ENCODE peak calls at places on chromosomes 11 and 22, in five cellular contexts. M is HL-60, Q is HCT116, P is transverse colon, G is vagina. D is an unnamed sample.
A peak's percentile ranks its signal among the peaks of the same experiment; 100 is the strongest.

GRCh38 chr11:73647459-73648100 is 1.2 kb downstream of the PLEKHB1 start:
- DNase-seq in M (peak; percentile 59), Q (peak; percentile 86), P (peak; percentile 94), G (no peak), D (peak; percentile 97)

GRCh38 chr11:114762437-114762836 is 84.1 kb downstream of the NXPE2 start:
- DNase-seq in M (peak; percentile 58), Q (no peak), P (peak; percentile 86), G (no peak), D (no peak)

GRCh38 chr11:43904737-43905515 is 24.3 kb downstream of the ALKBH3 start:
- DNase-seq in M (no peak), Q (no peak), P (no peak), G (no peak), D (no peak)

GRCh38 chr11:68164437-68164836 is 43.2 kb upstream of the CHKA start:
- DNase-seq in M (no peak), Q (no peak), P (no peak), G (no peak), D (no peak)

GRCh38 chr11:27209562-27210005 is 153.4 kb downstream of the CCDC34 start:
- DNase-seq in M (no peak), Q (peak; percentile 40), P (no peak), G (no peak), D (no peak)

GRCh38 chr11:95363710-95364109 is 132.7 kb upstream of the SESN3 start:
- DNase-seq in M (no peak), Q (no peak), P (no peak), G (no peak), D (no peak)

GRCh38 chr11:87039371-87039770 is 1.6 kb downstream of the TMEM135 start:
- DNase-seq in M (no peak), Q (no peak), P (no peak), G (no peak), D (no peak)

GRCh38 chr11:74019860-74020259 is 11.0 kb upstream of the UCP3 start:
- DNase-seq in M (no peak), Q (no peak), P (no peak), G (no peak), D (no peak)

GRCh38 chr11:40314327-40314726 is 1145.1 kb downstream of the LRRC4C start:
- DNase-seq in M (no peak), Q (no peak), P (no peak), G (no peak), D (no peak)

GRCh38 chr11:130451261-130452019 is 3.0 kb downstream of the ADAMTS15 start:
- DNase-seq in M (no peak), Q (no peak), P (no peak), G (no peak), D (no peak)
- TF ChIP-seq POLR2AphosphoS5 in M (no peak), Q (no peak), P (no peak), G (no peak), D (no peak)

GRCh38 chr11:61472282-61472681 is 36.3 kb upstream of the LRRC10B start:
- DNase-seq in M (no peak), Q (no peak), P (no peak), G (peak; percentile 91), D (peak; percentile 89)
- TF ChIP-seq POLR2AphosphoS5 in M (no peak), Q (no peak), P (no peak), G (no peak), D (no peak)

DNA sequence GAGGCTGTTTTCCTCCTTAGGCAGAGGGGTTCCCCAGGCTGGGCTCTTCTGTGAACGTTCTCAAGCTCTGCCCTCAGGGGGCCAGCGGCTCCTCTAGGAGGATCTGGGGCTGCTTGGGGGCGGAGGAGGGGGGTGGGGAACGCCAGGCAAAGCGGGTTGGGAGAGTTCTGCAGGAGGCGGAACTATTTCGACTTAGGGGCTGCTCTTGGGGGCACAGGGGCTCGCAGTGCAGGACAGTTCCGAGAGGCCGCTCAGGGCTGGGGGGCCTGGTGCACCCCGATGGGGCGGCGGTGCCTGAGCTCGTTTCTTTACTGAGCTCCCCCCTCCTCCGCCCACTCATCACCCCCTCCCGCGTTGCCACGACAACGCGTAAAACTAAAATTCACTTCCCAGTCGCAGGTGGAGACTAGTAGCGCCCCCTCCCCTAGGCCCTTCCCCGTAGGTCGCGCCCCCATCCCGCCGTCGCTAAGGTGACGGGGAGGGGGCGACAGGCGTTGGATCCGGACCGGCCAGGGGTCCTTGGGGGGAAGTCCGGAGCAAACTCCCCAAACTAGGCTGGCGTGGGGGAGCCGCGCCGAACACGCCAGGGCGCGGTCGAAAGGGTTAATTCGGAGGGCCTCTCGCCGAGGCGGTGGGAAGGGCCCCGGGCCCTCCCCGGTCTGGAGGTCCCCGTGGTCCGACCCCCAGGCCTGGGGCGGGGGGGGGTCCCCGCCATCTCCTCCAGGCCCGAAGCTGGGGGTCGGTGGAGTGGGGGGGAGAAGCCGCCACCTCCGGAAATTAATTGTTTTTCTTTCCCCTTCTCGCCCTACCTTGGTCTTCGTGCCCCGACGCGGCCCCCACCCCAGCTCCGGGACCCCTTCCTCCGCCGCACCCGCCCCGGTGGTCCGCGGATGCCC is 856 bp downstream of the SHANK3 start:
- DNase-seq in M (no peak), Q (no peak), P (no peak), G (no peak), D (no peak)
- TF ChIP-seq POLR2AphosphoS5 in M (no peak), Q (no peak), P (no peak), G (no peak), D (no peak)

GRCh38 chr22:39946571-39947407 is 13.4 kb upstream of the TMA7B start:
- DNase-seq in M (no peak), Q (no peak), P (no peak), G (no peak), D (no peak)
- TF ChIP-seq POLR2AphosphoS5 in M (no peak), Q (no peak), P (no peak), G (no peak), D (no peak)

GRCh38 chr11:130798801-130799200 is 117.5 kb downstream of the SNX19 start:
- DNase-seq in M (no peak), Q (no peak), P (no peak), G (no peak), D (no peak)
- TF ChIP-seq POLR2AphosphoS5 in M (no peak), Q (no peak), P (no peak), G (no peak), D (no peak)

GRCh38 chr22:23282986-23283385 is 102.7 kb downstream of the BCR start:
- DNase-seq in M (no peak), Q (no peak), P (no peak), G (no peak), D (no peak)

GRCh38 chr22:23282516-23282915 is 102.2 kb downstream of the BCR start:
- DNase-seq in M (no peak), Q (no peak), P (no peak), G (no peak), D (no peak)

GRCh38 chr22:23281053-23281405 is 100.7 kb downstream of the BCR start:
- DNase-seq in M (no peak), Q (no peak), P (no peak), G (no peak), D (no peak)

GRCh38 chr22:23281406-23282088 is 101.2 kb downstream of the BCR start:
- DNase-seq in M (peak; percentile 77), Q (peak; percentile 19), P (peak; percentile 88), G (no peak), D (peak; percentile 70)

GRCh38 chr22:23282089-23282501 is 101.8 kb downstream of the BCR start:
- DNase-seq in M (peak; percentile 36), Q (peak; percentile 51), P (peak; percentile 60), G (peak; percentile 92), D (peak; percentile 90)
- TF ChIP-seq POLR2AphosphoS5 in M (no peak), Q (no peak), P (peak; percentile 9), G (peak; percentile 73), D (peak; percentile 49)

DNA sequence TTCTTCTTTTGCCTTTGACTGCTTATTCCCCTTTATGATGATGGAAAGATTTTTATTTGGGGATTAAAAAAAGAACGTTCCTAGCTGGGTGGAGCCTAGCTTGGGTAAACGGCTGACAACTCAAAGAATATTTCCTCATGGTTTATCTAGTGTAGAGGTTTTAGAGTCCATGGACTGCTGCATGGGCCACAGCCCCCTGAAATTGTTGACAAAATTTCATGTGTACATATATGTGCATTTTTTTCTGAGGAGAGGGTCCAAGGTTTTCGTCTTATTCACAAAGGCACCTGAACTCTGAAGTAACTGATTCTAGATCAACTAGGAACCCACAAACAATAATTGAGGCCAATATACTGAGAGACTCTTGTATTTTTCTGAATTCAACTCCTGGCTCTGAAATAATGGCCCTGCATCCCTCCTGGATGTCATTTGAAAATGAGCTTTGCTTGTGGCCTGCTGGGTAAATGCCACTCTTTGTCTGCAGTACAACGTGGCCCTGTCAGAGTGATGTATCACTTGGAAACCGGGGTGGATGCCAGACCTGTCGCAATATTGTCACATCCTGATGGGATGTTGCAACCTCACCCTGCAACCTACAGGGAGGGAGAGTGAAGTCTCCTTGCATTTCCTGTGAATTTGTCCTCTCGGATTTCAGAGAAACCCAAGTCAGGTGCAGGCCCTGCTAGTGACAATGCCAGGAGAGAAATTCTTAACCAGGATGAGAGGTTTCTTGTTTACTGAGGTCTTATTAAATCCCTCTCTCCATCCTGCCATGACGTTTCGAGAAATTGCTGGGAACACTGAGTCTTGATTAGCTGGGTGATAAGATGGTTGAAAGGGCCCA is 33.8 kb downstream of the EHF start:
- DNase-seq in M (peak; percentile 77), Q (peak; percentile 81), P (no peak), G (peak; percentile 86), D (no peak)
- TF ChIP-seq POLR2AphosphoS5 in M (peak; percentile 62), Q (peak; percentile 60), P (no peak), G (peak; percentile 35), D (peak; percentile 89)

D was measured in upper lobe of left lung.